ENCODE peak calls at places on chromosomes 5 and 9, in seven cellular contexts. One of them, this sample, is unnamed. For H3K27me3, the result is how much of the 10 kb centered on the place peaks cover.

GRCh38 chr5:160492565-160492964 is 70.9 kb downstream of the PTTG1 start:
- DNase-seq in spleen: no peak
- DNase-seq in PC-3: peak
- DNase-seq in lower lobe of right lung: no peak
- DNase-seq in tibial nerve: no peak
- DNase-seq in uterus: no peak
- DNase-seq in RWPE2: no peak
- DNase-seq in this sample: no peak

GRCh38 chr5:59648949-59649921 is 244.3 kb downstream of the PDE4D start:
- DNase-seq in spleen: no peak
- DNase-seq in PC-3: no peak
- DNase-seq in lower lobe of right lung: no peak
- DNase-seq in tibial nerve: no peak
- DNase-seq in uterus: no peak
- DNase-seq in RWPE2: no peak
- DNase-seq in this sample: no peak

GRCh38 chr9:132214027-132214622 is 52.3 kb downstream of the NTNG2 start:
- DNase-seq in spleen: no peak
- DNase-seq in PC-3: peak
- DNase-seq in lower lobe of right lung: peak
- DNase-seq in tibial nerve: no peak
- DNase-seq in uterus: peak
- DNase-seq in RWPE2: no peak
- DNase-seq in this sample: peak

GRCh38 chr9:111815200-111816070 is 20.7 kb upstream of the SHOC1 start:
- DNase-seq in spleen: no peak
- DNase-seq in PC-3: peak
- DNase-seq in lower lobe of right lung: no peak
- DNase-seq in tibial nerve: no peak
- DNase-seq in uterus: no peak
- DNase-seq in RWPE2: no peak
- DNase-seq in this sample: no peak

GRCh38 chr5:60852317-60852716 is 8.2 kb upstream of the ELOVL7 start:
- DNase-seq in spleen: no peak
- DNase-seq in PC-3: no peak
- DNase-seq in lower lobe of right lung: no peak
- DNase-seq in tibial nerve: no peak
- DNase-seq in uterus: no peak
- DNase-seq in RWPE2: no peak
- DNase-seq in this sample: no peak

GRCh38 chr9:88425538-88425950 is 37.3 kb downstream of the SPIN1 start:
- DNase-seq in spleen: no peak
- DNase-seq in PC-3: peak
- DNase-seq in lower lobe of right lung: no peak
- DNase-seq in tibial nerve: no peak
- DNase-seq in uterus: peak
- DNase-seq in RWPE2: no peak
- DNase-seq in this sample: no peak

GRCh38 chr5:119439140-119439625 is 13.1 kb upstream of the HSD17B4 start:
- DNase-seq in spleen: no peak
- DNase-seq in PC-3: no peak
- DNase-seq in lower lobe of right lung: no peak
- DNase-seq in tibial nerve: no peak
- DNase-seq in uterus: no peak
- DNase-seq in RWPE2: no peak
- DNase-seq in this sample: peak

GRCh38 chr5:54743997-54744788 is 226.6 kb downstream of the SNX18 start:
- DNase-seq in spleen: peak
- DNase-seq in PC-3: peak
- DNase-seq in lower lobe of right lung: peak
- DNase-seq in tibial nerve: no peak
- DNase-seq in uterus: no peak
- DNase-seq in RWPE2: no peak
- DNase-seq in this sample: peak

GRCh38 chr5:68239485-68239884 is 23.9 kb downstream of the PIK3R1 start:
- DNase-seq in spleen: peak
- DNase-seq in PC-3: no peak
- DNase-seq in lower lobe of right lung: peak
- DNase-seq in tibial nerve: peak
- DNase-seq in uterus: peak
- DNase-seq in RWPE2: no peak
- DNase-seq in this sample: peak

GRCh38 chr9:114634387-114634786 is 23.2 kb downstream of the TEX53 start:
- DNase-seq in spleen: no peak
- DNase-seq in PC-3: no peak
- DNase-seq in lower lobe of right lung: no peak
- DNase-seq in tibial nerve: no peak
- DNase-seq in uterus: no peak
- DNase-seq in RWPE2: no peak
- DNase-seq in this sample: no peak

GRCh38 chr9:118940477-118940876 is 428.8 kb downstream of the BRINP1 start:
- DNase-seq in spleen: no peak
- DNase-seq in PC-3: no peak
- DNase-seq in lower lobe of right lung: no peak
- DNase-seq in tibial nerve: no peak
- DNase-seq in uterus: no peak
- DNase-seq in RWPE2: no peak
- DNase-seq in this sample: no peak

GRCh38 chr9:138101444-138102234 is 224.1 kb downstream of the CACNA1B start:
- DNase-seq in spleen: peak
- DNase-seq in PC-3: no peak
- DNase-seq in lower lobe of right lung: no peak
- DNase-seq in tibial nerve: no peak
- DNase-seq in uterus: no peak
- DNase-seq in RWPE2: no peak
- DNase-seq in this sample: no peak

GRCh38 chr5:122093415-122093814 is 15.4 kb upstream of the LOX start:
- DNase-seq in spleen: no peak
- DNase-seq in PC-3: no peak
- DNase-seq in lower lobe of right lung: no peak
- DNase-seq in tibial nerve: no peak
- DNase-seq in uterus: no peak
- DNase-seq in RWPE2: no peak
- DNase-seq in this sample: no peak

GRCh38 chr5:17289681-17290619 is 72.5 kb downstream of the BASP1 start:
- DNase-seq in spleen: no peak
- DNase-seq in PC-3: no peak
- DNase-seq in lower lobe of right lung: no peak
- DNase-seq in tibial nerve: no peak
- DNase-seq in uterus: no peak
- DNase-seq in RWPE2: no peak
- DNase-seq in this sample: no peak

GRCh38 chr5:177457239-177458121 is 10.9 kb downstream of the PRR7 start:
- DNase-seq in spleen: peak
- DNase-seq in PC-3: peak
- DNase-seq in lower lobe of right lung: peak
- DNase-seq in tibial nerve: peak
- DNase-seq in uterus: peak
- DNase-seq in RWPE2: peak
- DNase-seq in this sample: no peak

GRCh38 chr9:36969216-36969771 is 64.8 kb downstream of the PAX5 start:
- DNase-seq in spleen: no peak
- DNase-seq in PC-3: no peak
- DNase-seq in lower lobe of right lung: no peak
- DNase-seq in tibial nerve: no peak
- DNase-seq in uterus: no peak
- DNase-seq in RWPE2: no peak
- DNase-seq in this sample: no peak

GRCh38 chr5:133985540-133986180 is 17.2 kb upstream of the C5orf15 start:
- DNase-seq in spleen: no peak
- DNase-seq in PC-3: no peak
- DNase-seq in lower lobe of right lung: no peak
- DNase-seq in tibial nerve: no peak
- DNase-seq in uterus: no peak
- DNase-seq in RWPE2: no peak
- DNase-seq in this sample: no peak

GRCh38 chr9:23321049-23321448 is 505.0 kb downstream of the ELAVL2 start:
- DNase-seq in spleen: no peak
- DNase-seq in PC-3: no peak
- DNase-seq in lower lobe of right lung: no peak
- DNase-seq in tibial nerve: no peak
- DNase-seq in uterus: no peak
- DNase-seq in RWPE2: no peak
- DNase-seq in this sample: no peak

GRCh38 chr5:60891667-60892066 is 47.6 kb upstream of the ELOVL7 start:
- DNase-seq in spleen: no peak
- DNase-seq in PC-3: no peak
- DNase-seq in lower lobe of right lung: no peak
- DNase-seq in tibial nerve: no peak
- DNase-seq in uterus: no peak
- DNase-seq in RWPE2: no peak
- DNase-seq in this sample: no peak

GRCh38 chr9:121133104-121133816 is 58.5 kb downstream of the CNTRL start:
- DNase-seq in spleen: peak
- DNase-seq in PC-3: no peak
- DNase-seq in lower lobe of right lung: peak
- DNase-seq in tibial nerve: no peak
- DNase-seq in uterus: no peak
- DNase-seq in RWPE2: peak
- DNase-seq in this sample: peak

GRCh38 chr5:5531371-5531770 is 108.9 kb downstream of the ICE1 start:
- DNase-seq in spleen: no peak
- DNase-seq in PC-3: no peak
- DNase-seq in lower lobe of right lung: no peak
- DNase-seq in tibial nerve: no peak
- DNase-seq in uterus: no peak
- DNase-seq in RWPE2: no peak
- DNase-seq in this sample: no peak

DNA sequence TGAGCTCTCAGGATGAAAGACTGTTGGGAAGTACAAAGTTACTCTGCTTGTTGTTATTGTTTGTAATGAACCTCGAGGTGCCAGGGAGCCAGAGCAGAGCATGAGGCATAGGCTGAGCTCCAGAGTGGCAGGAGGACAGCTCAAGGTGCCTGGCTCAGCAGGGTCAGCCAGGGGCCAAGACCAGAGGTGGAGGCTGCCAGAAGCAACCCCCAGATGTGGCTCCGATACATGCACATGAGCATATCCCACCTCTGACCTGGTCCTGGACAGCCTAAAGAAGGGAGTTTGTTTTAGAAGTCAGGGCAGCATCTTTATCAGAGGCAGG is 105.6 kb downstream of the PSD2 start:
- DNase-seq in spleen: peak
- DNase-seq in PC-3: no peak
- DNase-seq in lower lobe of right lung: no peak
- DNase-seq in tibial nerve: no peak
- DNase-seq in uterus: no peak
- DNase-seq in RWPE2: no peak
- DNase-seq in this sample: no peak
- H3K27me3 ChIP-seq in spleen: under half
- H3K27me3 ChIP-seq in PC-3: under half
- H3K27me3 ChIP-seq in lower lobe of right lung: under half
- H3K27me3 ChIP-seq in tibial nerve: under half
- H3K27me3 ChIP-seq in uterus: under half
- H3K27me3 ChIP-seq in RWPE2: under half
- H3K27me3 ChIP-seq in this sample: half or more

DNA sequence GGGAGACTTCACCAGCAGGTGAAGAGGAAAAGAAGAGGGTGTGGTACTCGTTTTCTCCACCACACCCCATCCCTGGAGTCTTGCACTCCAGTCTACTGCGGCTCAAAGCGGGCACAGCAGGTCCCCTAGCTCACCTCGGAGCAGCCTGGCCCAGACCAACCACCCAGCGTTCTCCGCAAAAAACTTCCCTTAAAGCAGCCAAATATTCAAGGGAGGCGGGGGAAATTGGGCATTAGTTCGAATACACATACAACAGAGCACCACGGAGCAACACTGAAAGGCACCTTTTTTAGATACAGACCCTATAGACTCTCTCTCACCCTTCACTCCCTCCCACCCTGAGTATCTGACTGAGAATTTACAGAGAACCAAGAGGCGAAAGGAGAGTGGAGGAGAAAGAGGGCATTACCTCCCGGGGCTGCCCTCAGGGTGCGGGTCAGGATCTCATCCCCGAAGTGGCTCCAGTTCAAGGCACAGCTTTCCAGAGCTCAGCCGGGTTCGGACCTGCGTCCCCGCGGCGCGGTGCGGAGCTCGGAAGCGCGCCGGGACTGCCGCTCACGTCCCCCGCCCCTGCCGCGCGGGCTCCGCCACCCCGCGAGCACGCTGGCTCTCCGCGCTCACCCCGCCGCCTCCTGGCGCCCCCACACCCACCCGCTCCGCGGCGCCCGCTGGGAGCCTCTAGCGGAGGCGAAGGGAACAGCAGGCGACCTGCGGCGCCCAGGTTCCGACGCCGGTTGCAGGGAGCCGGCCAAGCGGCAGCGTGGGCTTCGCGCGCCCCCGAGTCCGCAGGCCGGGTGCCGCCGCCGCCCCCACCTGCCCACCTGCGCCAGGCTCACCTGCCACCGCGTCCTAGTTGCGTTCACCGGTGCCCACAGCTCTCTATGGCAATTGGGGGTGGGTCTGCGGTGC is 1638.7 kb upstream of the C9orf72 start:
- DNase-seq in spleen: no peak
- DNase-seq in PC-3: no peak
- DNase-seq in lower lobe of right lung: peak
- DNase-seq in tibial nerve: no peak
- DNase-seq in uterus: peak
- DNase-seq in RWPE2: no peak
- DNase-seq in this sample: peak
- H3K4me3 ChIP-seq in spleen: no peak
- H3K4me3 ChIP-seq in PC-3: peak
- H3K4me3 ChIP-seq in lower lobe of right lung: peak
- H3K4me3 ChIP-seq in tibial nerve: peak
- H3K4me3 ChIP-seq in uterus: peak
- H3K4me3 ChIP-seq in RWPE2: peak
- H3K4me3 ChIP-seq in this sample: peak

GRCh38 chr5:159053708-159054107 is 46.0 kb downstream of the EBF1 start:
- DNase-seq in spleen: no peak
- DNase-seq in PC-3: no peak
- DNase-seq in lower lobe of right lung: no peak
- DNase-seq in tibial nerve: no peak
- DNase-seq in uterus: no peak
- DNase-seq in RWPE2: no peak
- DNase-seq in this sample: no peak
- H3K27ac ChIP-seq in spleen: no peak
- H3K27ac ChIP-seq in PC-3: no peak
- H3K27ac ChIP-seq in lower lobe of right lung: no peak
- H3K27ac ChIP-seq in tibial nerve: no peak
- H3K27ac ChIP-seq in uterus: peak
- H3K27ac ChIP-seq in RWPE2: no peak
- H3K27ac ChIP-seq in this sample: no peak

GRCh38 chr9:34591091-34591910 is 1.8 kb upstream of the CNTFR start:
- DNase-seq in spleen: peak
- DNase-seq in PC-3: peak
- DNase-seq in lower lobe of right lung: peak
- DNase-seq in tibial nerve: peak
- DNase-seq in uterus: peak
- DNase-seq in RWPE2: peak
- DNase-seq in this sample: peak

GRCh38 chr9:34592895-34593601 is 3.5 kb upstream of the CNTFR start:
- DNase-seq in spleen: no peak
- DNase-seq in PC-3: peak
- DNase-seq in lower lobe of right lung: peak
- DNase-seq in tibial nerve: peak
- DNase-seq in uterus: peak
- DNase-seq in RWPE2: no peak
- DNase-seq in this sample: no peak

GRCh38 chr9:34594177-34594576 is 4.7 kb upstream of the CNTFR start:
- DNase-seq in spleen: no peak
- DNase-seq in PC-3: no peak
- DNase-seq in lower lobe of right lung: no peak
- DNase-seq in tibial nerve: no peak
- DNase-seq in uterus: peak
- DNase-seq in RWPE2: no peak
- DNase-seq in this sample: no peak

GRCh38 chr9:34590376-34591090 is 1.0 kb upstream of the CNTFR start:
- DNase-seq in spleen: peak
- DNase-seq in PC-3: no peak
- DNase-seq in lower lobe of right lung: peak
- DNase-seq in tibial nerve: peak
- DNase-seq in uterus: peak
- DNase-seq in RWPE2: no peak
- DNase-seq in this sample: no peak

GRCh38 chr9:34591911-34592866 is 2.7 kb upstream of the CNTFR start:
- DNase-seq in spleen: no peak
- DNase-seq in PC-3: no peak
- DNase-seq in lower lobe of right lung: no peak
- DNase-seq in tibial nerve: no peak
- DNase-seq in uterus: no peak
- DNase-seq in RWPE2: no peak
- DNase-seq in this sample: no peak
- H3K27me3 ChIP-seq in spleen: under half
- H3K27me3 ChIP-seq in PC-3: under half
- H3K27me3 ChIP-seq in lower lobe of right lung: half or more
- H3K27me3 ChIP-seq in tibial nerve: under half
- H3K27me3 ChIP-seq in uterus: under half
- H3K27me3 ChIP-seq in RWPE2: under half
- H3K27me3 ChIP-seq in this sample: half or more